ENCODE peak calls at places on chromosomes 2 and 18, in seven cellular contexts. J, E, C, Q, X, B and G are unnamed samples.

GRCh38 chr2:174025271-174026121 is 60.3 kb upstream of the SP3 start:
- DNase-seq in B (no peak), Q (peak), J (peak), X (peak), E (peak), C (peak), G (peak)

GRCh38 chr2:11580697-11581096 is 46.9 kb downstream of the GREB1 start:
- DNase-seq in C (no peak), E (no peak), X (no peak), J (no peak), Q (no peak), B (no peak), G (no peak)

GRCh38 chr18:4582677-4583076 is 127.6 kb upstream of the DLGAP1 start:
- DNase-seq in E (no peak), Q (no peak), X (no peak), B (no peak), J (no peak), C (no peak), G (no peak)

GRCh38 chr2:219495531-219496122 is 3.1 kb upstream of the GMPPA start:
- DNase-seq in Q (no peak), C (no peak), J (peak), B (peak), E (peak), X (peak), G (peak)

GRCh38 chr18:77068890-77069312 is 63.7 kb downstream of the MBP start:
- DNase-seq in B (no peak), X (no peak), Q (no peak), J (no peak), E (no peak), C (no peak), G (peak)

GRCh38 chr2:225196579-225196978 is 154.3 kb upstream of the DOCK10 start:
- DNase-seq in J (no peak), C (no peak), E (no peak), B (no peak), X (no peak), Q (no peak), G (peak)

GRCh38 chr18:43170586-43170985 is 55.1 kb upstream of the RIT2 start:
- DNase-seq in J (no peak), B (peak), Q (no peak), C (no peak), E (no peak), X (no peak), G (no peak)

GRCh38 chr2:239896075-239896474 is 129.1 kb downstream of the NDUFA10 start:
- DNase-seq in C (no peak), J (no peak), E (no peak), B (peak), Q (no peak), X (peak), G (no peak)

GRCh38 chr2:23684540-23685176 is 242.3 kb downstream of the ATAD2B start:
- DNase-seq in C (no peak), J (no peak), Q (no peak), X (no peak), B (no peak), E (no peak), G (no peak)

GRCh38 chr2:30475542-30475941 is 28.5 kb downstream of the LCLAT1 start:
- DNase-seq in E (no peak), B (no peak), X (no peak), C (no peak), J (no peak), Q (no peak), G (peak)

GRCh38 chr2:7061921-7062320 is 144.7 kb downstream of the RNF144A start:
- DNase-seq in E (no peak), C (no peak), X (no peak), B (no peak), Q (no peak), J (no peak), G (no peak)

GRCh38 chr2:168210898-168211570 is 36.4 kb downstream of the STK39 start:
- DNase-seq in B (no peak), C (peak), Q (peak), E (peak), X (no peak), J (no peak), G (peak)

GRCh38 chr2:120447122-120447785 is 101.3 kb downstream of the INHBB start:
- DNase-seq in E (no peak), B (no peak), C (no peak), Q (no peak), J (no peak), X (no peak), G (no peak)

GRCh38 chr2:33392366-33392765 is 84.1 kb upstream of the RASGRP3 start:
- DNase-seq in Q (no peak), B (no peak), J (no peak), E (no peak), C (no peak), X (no peak), G (no peak)

GRCh38 chr2:145323512-145323911 is 803.6 kb upstream of the ZEB2 start:
- DNase-seq in Q (no peak), J (no peak), C (peak), E (no peak), B (no peak), X (no peak), G (peak)

GRCh38 chr2:153986488-153987229 is 114.9 kb downstream of the GALNT13 start:
- DNase-seq in X (no peak), B (no peak), Q (no peak), J (no peak), E (no peak), C (no peak), G (no peak)

GRCh38 chr2:75516378-75517122 is 44.2 kb downstream of the EVA1A start:
- DNase-seq in X (no peak), Q (no peak), E (no peak), J (no peak), B (no peak), C (no peak), G (no peak)

GRCh38 chr2:15596350-15596749 is 4.7 kb downstream of the DDX1 start:
- DNase-seq in B (no peak), J (no peak), C (no peak), X (no peak), Q (no peak), E (no peak), G (no peak)

GRCh38 chr2:98867539-98868309 is 68.3 kb downstream of the CRACDL start:
- DNase-seq in X (no peak), B (no peak), C (no peak), E (no peak), J (no peak), Q (no peak), G (no peak)

GRCh38 chr2:237732790-237733349 is 65.7 kb upstream of the RBM44 start:
- DNase-seq in E (no peak), Q (no peak), X (peak), B (no peak), J (peak), C (no peak), G (no peak)

GRCh38 chr18:57210101-57210661 is 63.3 kb downstream of the BOD1L2 start:
- DNase-seq in B (peak), E (peak), X (peak), C (peak), Q (peak), J (peak), G (peak)

GRCh38 chr2:28350791-28351285 is 41.8 kb upstream of the FOSL2 start:
- DNase-seq in X (no peak), E (no peak), J (no peak), C (no peak), B (no peak), Q (no peak), G (no peak)

GRCh38 chr2:111227716-111228141 is 107.0 kb downstream of the BCL2L11 start:
- DNase-seq in Q (peak), E (peak), C (peak), X (no peak), J (no peak), B (peak), G (peak)

GRCh38 chr2:86290596-86291327 is 46.7 kb downstream of the REEP1 start:
- DNase-seq in Q (no peak), X (peak), J (peak), B (no peak), C (no peak), E (no peak), G (no peak)

GRCh38 chr2:237563816-237564215 is 2.6 kb upstream of the PRLH start:
- DNase-seq in Q (no peak), J (no peak), E (no peak), X (no peak), B (peak), C (no peak), G (peak)

GRCh38 chr2:240178564-240178963 is 38.1 kb upstream of the OTOS start:
- DNase-seq in E (no peak), Q (no peak), X (no peak), B (peak), J (no peak), C (no peak), G (no peak)

GRCh38 chr2:195562624-195563566 is 94.1 kb upstream of the SLC39A10 start:
- DNase-seq in X (no peak), J (no peak), C (no peak), E (no peak), Q (no peak), B (no peak), G (peak)

GRCh38 chr2:174399171-174399570 is 3.6 kb downstream of the SCRN3 start:
- DNase-seq in C (peak), B (no peak), E (no peak), X (no peak), Q (no peak), J (no peak), G (peak)

GRCh38 chr2:140990416-140990815 is 1140.4 kb downstream of the LRP1B start:
- DNase-seq in Q (peak), J (no peak), X (no peak), B (no peak), C (peak), E (peak), G (peak)

GRCh38 chr18:73924836-73925235 is 222.8 kb downstream of the FBXO15 start:
- DNase-seq in E (no peak), X (no peak), J (no peak), C (no peak), Q (no peak), B (no peak), G (no peak)

GRCh38 chr2:215465246-215465645 is 29.4 kb upstream of the FN1 start:
- DNase-seq in Q (no peak), X (no peak), J (no peak), E (no peak), B (no peak), C (no peak), G (peak)

GRCh38 chr2:119174216-119174992 is 15.9 kb upstream of the C1QL2 start:
- DNase-seq in Q (no peak), B (peak), C (no peak), X (peak), E (no peak), J (no peak), G (peak)

GRCh38 chr2:122478108-122478507 is 722.7 kb downstream of the TSN start:
- DNase-seq in X (no peak), E (no peak), B (no peak), C (no peak), Q (no peak), J (no peak), G (no peak)

GRCh38 chr2:235577404-235578330 is 83.8 kb downstream of the AGAP1 start:
- DNase-seq in E (peak), B (no peak), J (peak), X (peak), Q (no peak), C (no peak), G (peak)

GRCh38 chr2:234289789-234290188 is 207.1 kb downstream of the ARL4C start:
- DNase-seq in J (no peak), B (no peak), C (no peak), X (no peak), Q (peak), E (no peak), G (peak)

GRCh38 chr18:14978962-14979535 is 231.1 kb downstream of the ANKRD30B start:
- DNase-seq in X (no peak), B (no peak), C (no peak), E (peak), J (no peak), Q (no peak), G (peak)

GRCh38 chr2:19744456-19744855 is 157.3 kb downstream of the TTC32 start:
- DNase-seq in C (no peak), J (no peak), E (no peak), Q (no peak), B (no peak), X (no peak), G (no peak)

GRCh38 chr2:143397886-143398614 is 268.8 kb downstream of the ARHGAP15 start:
- DNase-seq in C (peak), J (no peak), Q (peak), E (no peak), X (no peak), B (no peak), G (peak)

DNA sequence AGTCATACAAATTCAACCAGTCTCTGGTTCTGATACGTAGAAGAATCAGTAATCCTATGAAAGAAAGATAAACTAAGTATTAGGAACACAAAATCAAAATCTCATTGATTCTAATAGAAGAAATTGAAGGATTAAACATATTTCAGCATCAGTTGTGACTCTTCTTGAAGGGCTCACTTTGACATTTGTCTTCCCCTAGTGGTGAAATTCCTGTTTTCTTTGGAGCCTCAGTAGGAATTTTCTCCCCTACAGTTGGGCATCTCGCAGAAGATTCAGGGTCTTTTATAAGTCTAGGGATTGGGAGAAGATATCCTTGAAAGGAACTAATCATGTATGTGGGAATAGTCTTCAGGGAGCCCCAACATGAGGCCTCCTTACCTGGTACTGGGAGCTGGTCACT is 2.8 kb upstream of the CRYGB start:
- DNase-seq in X (no peak), Q (no peak), B (no peak), J (no peak), C (no peak), E (no peak), G (no peak)
- TF ChIP-seq CTCF in X (no peak), Q (peak), B (peak), J (no peak), C (peak), E (no peak), G (peak)

GRCh38 chr2:10480359-10480949 is 32.3 kb upstream of the ODC1 start:
- DNase-seq in E (no peak), C (no peak), X (no peak), B (no peak), J (no peak), Q (no peak), G (no peak)
- TF ChIP-seq CTCF in E (no peak), C (no peak), X (no peak), B (no peak), J (no peak), Q (no peak), G (no peak)

DNA sequence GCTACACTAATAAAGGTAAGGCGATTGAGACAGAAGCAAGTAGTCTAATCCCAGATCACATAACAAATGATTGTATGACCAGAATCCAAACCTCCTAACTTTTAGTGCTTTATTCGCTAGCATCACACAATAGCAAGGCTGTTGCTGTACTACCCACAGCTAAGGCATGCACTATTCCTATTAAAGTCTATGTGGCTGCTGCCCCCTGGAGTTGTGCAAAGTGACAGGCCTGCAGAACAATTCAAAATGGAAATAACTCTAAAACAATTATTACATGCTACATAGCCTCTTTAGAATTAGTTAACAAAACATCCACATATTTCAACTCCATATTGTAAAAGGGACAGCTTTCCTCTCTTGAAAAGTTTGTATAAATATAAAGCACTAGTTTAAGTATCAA is 6.0 kb downstream of the ERBB4 start:
- DNase-seq in E (no peak), C (no peak), B (no peak), X (no peak), Q (no peak), J (no peak), G (no peak)
- TF ChIP-seq CTCF in E (no peak), C (no peak), B (peak), X (no peak), Q (no peak), J (no peak), G (no peak)

GRCh38 chr2:9003616-9004337 is at the start of gene MBOAT2:
- DNase-seq in B (peak), X (peak), C (peak), J (peak), E (peak), Q (no peak), G (peak)
- TF ChIP-seq CTCF in B (no peak), X (no peak), C (no peak), J (no peak), E (no peak), Q (no peak), G (no peak)

GRCh38 chr2:31762085-31762484 is 181.3 kb upstream of the SRD5A2 start:
- DNase-seq in Q (no peak), E (no peak), B (no peak), J (no peak), X (no peak), C (no peak), G (peak)
- TF ChIP-seq CTCF in Q (no peak), E (no peak), B (no peak), J (no peak), X (no peak), C (no peak), G (no peak)

GRCh38 chr2:54763636-54764291 is 40.3 kb downstream of the EML6 start:
- DNase-seq in J (no peak), X (no peak), Q (no peak), E (no peak), B (peak), C (no peak), G (no peak)
- TF ChIP-seq CTCF in J (no peak), X (no peak), Q (peak), E (no peak), B (peak), C (no peak), G (peak)

DNA sequence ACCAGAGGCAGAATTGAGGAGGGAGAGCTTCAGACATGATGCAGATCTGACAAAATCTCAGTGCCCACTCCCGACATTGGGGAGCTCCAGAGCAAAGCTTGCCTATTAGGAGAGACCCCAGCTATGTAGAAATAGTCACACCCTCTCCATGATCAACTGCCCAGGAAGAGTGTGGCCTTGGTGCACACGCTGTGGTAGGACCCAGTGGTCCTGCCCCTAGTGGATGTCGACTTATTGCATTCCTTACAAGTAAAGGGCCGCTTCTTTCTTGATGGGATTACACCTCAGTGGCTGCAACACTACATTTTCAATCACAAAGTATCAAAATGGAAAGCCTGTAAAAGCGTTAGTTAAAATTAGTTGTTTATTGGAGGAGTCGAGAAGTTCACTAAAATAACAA is 64.2 kb downstream of the VRK2 start:
- DNase-seq in Q (no peak), X (no peak), C (no peak), B (peak), E (no peak), J (no peak), G (no peak)
- TF ChIP-seq CTCF in Q (peak), X (no peak), C (no peak), B (peak), E (no peak), J (no peak), G (no peak)

GRCh38 chr18:44579028-44579692 is 101.5 kb upstream of the SETBP1 start:
- DNase-seq in E (no peak), B (peak), J (no peak), C (no peak), X (no peak), Q (no peak), G (peak)
- TF ChIP-seq CTCF in E (peak), B (peak), J (peak), C (peak), X (peak), Q (peak), G (peak)

GRCh38 chr18:26044807-26045206 is 45.6 kb downstream of the SS18 start:
- DNase-seq in X (no peak), B (no peak), Q (no peak), C (no peak), E (no peak), J (no peak), G (no peak)
- TF ChIP-seq CTCF in X (no peak), B (no peak), Q (no peak), C (no peak), E (no peak), J (no peak), G (no peak)

GRCh38 chr18:11150271-11150615 is 874 bp upstream of the PIEZO2 start:
- DNase-seq in J (no peak), Q (no peak), E (no peak), C (no peak), X (no peak), B (peak), G (no peak)

GRCh38 chr18:11153096-11153495 is 3.7 kb upstream of the PIEZO2 start:
- DNase-seq in C (no peak), J (no peak), X (no peak), Q (no peak), E (no peak), B (no peak), G (no peak)

GRCh38 chr18:11156977-11157376 is 7.6 kb upstream of the PIEZO2 start:
- DNase-seq in E (no peak), C (no peak), X (no peak), J (no peak), Q (no peak), B (no peak), G (no peak)

GRCh38 chr18:11154983-11155759 is 5.8 kb upstream of the PIEZO2 start:
- DNase-seq in X (no peak), C (no peak), B (no peak), Q (no peak), E (peak), J (no peak), G (no peak)

GRCh38 chr18:11154369-11154982 is 5.1 kb upstream of the PIEZO2 start:
- DNase-seq in E (peak), C (no peak), B (no peak), J (no peak), Q (no peak), X (no peak), G (peak)
- TF ChIP-seq CTCF in E (peak), C (peak), B (peak), J (peak), Q (peak), X (peak), G (peak)